ENCODE peak calls at places on chromosomes 16 and 17, in six cellular contexts. One of them, this sample, is unnamed.

GRCh38 chr17:79814966-79815835 is 18.3 kb upstream of the CBX8 start:
- DNase-seq in cardiac muscle cell: no peak
- DNase-seq in lung microvascular endothelial cell: no peak
- DNase-seq in glomerular endothelial cell: no peak
- DNase-seq in KBM-7: no peak
- DNase-seq in colonic mucosa: peak
- DNase-seq in this sample: no peak

GRCh38 chr16:51193879-51194278 is 42.8 kb upstream of the SALL1 start:
- DNase-seq in glomerular endothelial cell: no peak
- DNase-seq in lung microvascular endothelial cell: no peak
- DNase-seq in KBM-7: no peak
- DNase-seq in cardiac muscle cell: no peak
- DNase-seq in colonic mucosa: no peak
- DNase-seq in this sample: no peak

GRCh38 chr17:36514856-36515255 is 19.8 kb downstream of the MYO19 start:
- DNase-seq in colonic mucosa: no peak
- DNase-seq in lung microvascular endothelial cell: no peak
- DNase-seq in glomerular endothelial cell: no peak
- DNase-seq in KBM-7: no peak
- DNase-seq in cardiac muscle cell: no peak
- DNase-seq in this sample: no peak

GRCh38 chr17:45703348-45703747 is 80.8 kb upstream of the CRHR1 start:
- DNase-seq in KBM-7: no peak
- DNase-seq in colonic mucosa: no peak
- DNase-seq in cardiac muscle cell: no peak
- DNase-seq in glomerular endothelial cell: no peak
- DNase-seq in lung microvascular endothelial cell: no peak
- DNase-seq in this sample: no peak

GRCh38 chr16:57675752-57676623 is 7.9 kb downstream of the ADGRG3 start:
- DNase-seq in lung microvascular endothelial cell: no peak
- DNase-seq in cardiac muscle cell: peak
- DNase-seq in glomerular endothelial cell: no peak
- DNase-seq in KBM-7: peak
- DNase-seq in colonic mucosa: no peak
- DNase-seq in this sample: no peak

GRCh38 chr17:71633391-71633849 is 487.4 kb upstream of the SOX9 start:
- DNase-seq in cardiac muscle cell: no peak
- DNase-seq in lung microvascular endothelial cell: no peak
- DNase-seq in KBM-7: no peak
- DNase-seq in glomerular endothelial cell: no peak
- DNase-seq in colonic mucosa: peak
- DNase-seq in this sample: peak

GRCh38 chr16:89922477-89922883 is 662 bp upstream of the TUBB3 start:
- DNase-seq in KBM-7: peak
- DNase-seq in glomerular endothelial cell: peak
- DNase-seq in cardiac muscle cell: peak
- DNase-seq in lung microvascular endothelial cell: peak
- DNase-seq in colonic mucosa: peak
- DNase-seq in this sample: no peak

GRCh38 chr16:68756250-68757051 is 19.4 kb downstream of the CDH1 start:
- DNase-seq in glomerular endothelial cell: no peak
- DNase-seq in lung microvascular endothelial cell: no peak
- DNase-seq in cardiac muscle cell: no peak
- DNase-seq in colonic mucosa: peak
- DNase-seq in KBM-7: no peak
- DNase-seq in this sample: no peak

GRCh38 chr16:73390936-73391335 is 343.0 kb upstream of the ZFHX3 start:
- DNase-seq in cardiac muscle cell: no peak
- DNase-seq in lung microvascular endothelial cell: no peak
- DNase-seq in KBM-7: no peak
- DNase-seq in glomerular endothelial cell: no peak
- DNase-seq in colonic mucosa: no peak
- DNase-seq in this sample: no peak